ENCODE peak calls at places on chromosomes 16 and 17, in six cellular contexts. F, A, G, K, S and L are unnamed samples.

GRCh38 chr17:3527896-3528603 is 29.6 kb downstream of the TRPV3 start:
- DNase-seq in F (no peak), A (no peak), G (no peak), K (no peak), S (no peak), L (no peak)

GRCh38 chr17:27157297-27157696 is 136.6 kb upstream of the WSB1 start:
- DNase-seq in F (no peak), A (no peak), G (no peak), K (no peak), S (no peak), L (no peak)

GRCh38 chr16:85082553-85083050 is 29.7 kb downstream of the CIBAR2 start:
- DNase-seq in F (no peak), A (no peak), G (no peak), K (no peak), S (no peak), L (peak)

GRCh38 chr17:67520916-67521772 is 144.1 kb downstream of the PITPNC1 start:
- DNase-seq in F (no peak), A (no peak), G (peak), K (no peak), S (no peak), L (no peak)

GRCh38 chr17:72346306-72346705 is 225.5 kb downstream of the SOX9 start:
- DNase-seq in F (no peak), A (no peak), G (no peak), K (no peak), S (no peak), L (no peak)

GRCh38 chr17:6556121-6557039 is at the start of gene PITPNM3:
- DNase-seq in F (no peak), A (peak), G (no peak), K (peak), S (no peak), L (peak)

GRCh38 chr17:19342611-19343255 is 19.8 kb downstream of the B9D1 start:
- DNase-seq in F (no peak), A (no peak), G (peak), K (peak), S (no peak), L (no peak)

GRCh38 chr17:13311301-13311700 is 290.4 kb downstream of the HS3ST3A1 start:
- DNase-seq in F (no peak), A (no peak), G (no peak), K (no peak), S (no peak), L (no peak)

GRCh38 chr16:81447383-81448101 is 2.9 kb downstream of the CMIP start:
- DNase-seq in F (no peak), A (peak), G (peak), K (no peak), S (no peak), L (no peak)

GRCh38 chr17:42279776-42280630 is 3.8 kb upstream of the STAT5B start:
- DNase-seq in F (no peak), A (no peak), G (no peak), K (no peak), S (no peak), L (no peak)

GRCh38 chr16:28912558-28912957 is 12.5 kb downstream of the RABEP2 start:
- DNase-seq in F (no peak), A (no peak), G (no peak), K (no peak), S (no peak), L (no peak)

GRCh38 chr16:714079-714478 is 839 bp upstream of the METRN start:
- DNase-seq in F (no peak), A (peak), G (peak), K (no peak), S (no peak), L (no peak)

GRCh38 chr17:4807534-4808377 is 804 bp downstream of the PLD2 start:
- DNase-seq in F (peak), A (no peak), G (no peak), K (peak), S (no peak), L (no peak)

GRCh38 chr17:4806770-4807533 is at the start of gene PLD2:
- DNase-seq in F (peak), A (peak), G (peak), K (peak), S (peak), L (peak)

GRCh38 chr17:81523139-81524062 is 4.8 kb upstream of the FSCN2 start:
- DNase-seq in F (no peak), A (no peak), G (peak), K (peak), S (no peak), L (peak)

GRCh38 chr17:17561408-17562144 is 29.9 kb downstream of the PEMT start:
- DNase-seq in F (no peak), A (peak), G (no peak), K (no peak), S (no peak), L (no peak)

GRCh38 chr17:73757324-73757942 is 113.2 kb upstream of the SDK2 start:
- DNase-seq in F (no peak), A (no peak), G (no peak), K (no peak), S (no peak), L (no peak)

GRCh38 chr16:86497551-86498021 is 12.7 kb upstream of the FOXF1 start:
- DNase-seq in F (no peak), A (no peak), G (peak), K (no peak), S (no peak), L (peak)

GRCh38 chr17:69960755-69961154 is 114.3 kb upstream of the KCNJ16 start:
- DNase-seq in F (no peak), A (no peak), G (no peak), K (no peak), S (no peak), L (no peak)

GRCh38 chr17:40410082-40410481 is 7.6 kb downstream of the TOP2A start:
- DNase-seq in F (no peak), A (no peak), G (no peak), K (no peak), S (no peak), L (no peak)

GRCh38 chr17:8629371-8630226 is 926 bp downstream of the MYH10 start:
- DNase-seq in F (peak), A (peak), G (peak), K (peak), S (no peak), L (peak)

GRCh38 chr17:8991514-8992285 is 26.2 kb upstream of the PIK3R5 start:
- DNase-seq in F (peak), A (peak), G (peak), K (peak), S (peak), L (peak)

GRCh38 chr16:83831451-83831987 is 23.7 kb downstream of the HSBP1 start:
- DNase-seq in F (no peak), A (no peak), G (no peak), K (no peak), S (no peak), L (no peak)

GRCh38 chr17:8514801-8515200 is 79.1 kb downstream of the NDEL1 start:
- DNase-seq in F (no peak), A (no peak), G (no peak), K (no peak), S (no peak), L (no peak)

GRCh38 chr16:19183187-19183586 is 15.1 kb downstream of the SYT17 start:
- DNase-seq in F (no peak), A (no peak), G (no peak), K (no peak), S (no peak), L (no peak)

GRCh38 chr17:8029121-8029520 is 9.7 kb upstream of the ALOX15B start:
- DNase-seq in F (no peak), A (peak), G (peak), K (no peak), S (no peak), L (no peak)